ENCODE peak calls at places on chromosomes 6 and 20, in five cellular contexts. I is body of pancreas; E is CD8-positive, alpha-beta T cell; L is endothelial cell of umbilical vein; J is RWPE2. T is an unnamed sample.

GRCh38 chr20:650954-651353 is 2.0 kb downstream of the SRXN1 start:
- DNase-seq in J (no peak), E (no peak), I (no peak), L (no peak), T (no peak)

GRCh38 chr6:64479134-64479533 is 843.5 kb downstream of the PHF3 start:
- DNase-seq in J (no peak), I (no peak), E (no peak), L (no peak), T (no peak)

GRCh38 chr6:2900821-2901644 is 2.1 kb downstream of the SERPINB9 start:
- DNase-seq in E (no peak), L (peak), J (no peak), I (no peak), T (no peak)

GRCh38 chr6:1864496-1864895 is 254.8 kb downstream of the FOXC1 start:
- DNase-seq in I (no peak), L (no peak), E (no peak), J (no peak), T (peak)

GRCh38 chr6:134288538-134289203 is 29.2 kb downstream of the SGK1 start:
- DNase-seq in L (peak), I (no peak), E (no peak), J (no peak), T (no peak)

GRCh38 chr6:43858161-43859153 is 88.4 kb downstream of the VEGFA start:
- DNase-seq in J (no peak), L (no peak), E (no peak), I (no peak), T (no peak)

GRCh38 chr20:57055345-57055744 is 211.1 kb downstream of the BMP7 start:
- DNase-seq in E (no peak), L (no peak), I (no peak), J (peak), T (no peak)

GRCh38 chr20:32436142-32436861 is 78.2 kb downstream of the ASXL1 start:
- DNase-seq in E (no peak), L (no peak), J (peak), I (no peak), T (no peak)

GRCh38 chr6:152496731-152497130 is 140.4 kb downstream of the SYNE1 start:
- DNase-seq in J (no peak), L (no peak), I (no peak), E (no peak), T (no peak)

GRCh38 chr20:54122189-54122588 is 51.6 kb downstream of the CYP24A1 start:
- DNase-seq in J (no peak), L (no peak), I (no peak), E (no peak), T (peak)

GRCh38 chr6:1729133-1729751 is 119.5 kb downstream of the FOXC1 start:
- DNase-seq in J (no peak), I (no peak), L (peak), E (no peak), T (no peak)

GRCh38 chr20:33650111-33650752 is 11.9 kb upstream of the C20orf144 start:
- DNase-seq in I (no peak), J (peak), L (no peak), E (no peak), T (no peak)

GRCh38 chr6:3759656-3760245 is 8.2 kb upstream of the PXDC1 start:
- DNase-seq in I (no peak), E (no peak), J (no peak), L (no peak), T (no peak)

GRCh38 chr6:33655155-33655554 is 34.0 kb downstream of the ITPR3 start:
- DNase-seq in E (no peak), J (no peak), I (no peak), L (no peak), T (no peak)

GRCh38 chr20:49631074-49631716 is 63.3 kb upstream of the PTGIS start:
- DNase-seq in L (no peak), J (no peak), I (peak), E (no peak), T (no peak)

GRCh38 chr6:112338310-112338709 is 8.8 kb upstream of the RFPL4B start:
- DNase-seq in J (no peak), L (no peak), E (no peak), I (no peak), T (peak)

GRCh38 chr6:52641826-52642225 is 29.1 kb upstream of the TMEM14A start:
- DNase-seq in E (no peak), L (peak), I (no peak), J (no peak), T (no peak)

GRCh38 chr6:45698046-45698445 is 317.6 kb downstream of the CLIC5 start:
- DNase-seq in I (no peak), E (no peak), J (no peak), L (no peak), T (no peak)

GRCh38 chr6:53109612-53110011 is 39.0 kb downstream of the GCM1 start:
- DNase-seq in E (no peak), J (no peak), L (no peak), I (no peak), T (no peak)

GRCh38 chr6:169396554-169397163 is 143.0 kb upstream of the THBS2 start:
- DNase-seq in J (no peak), L (no peak), E (no peak), I (no peak), T (no peak)

GRCh38 chr6:150211700-150212615 is 69.1 kb downstream of the PPP1R14C start:
- DNase-seq in I (no peak), L (no peak), J (no peak), E (no peak), T (no peak)

GRCh38 chr6:158131926-158132325 is 36.1 kb downstream of the SERAC1 start:
- DNase-seq in L (peak), J (no peak), E (no peak), I (no peak), T (no peak)

GRCh38 chr6:131443514-131443913 is 129.5 kb upstream of the ARG1 start:
- DNase-seq in J (no peak), I (no peak), E (peak), L (no peak), T (no peak)
- H3K4me3 ChIP-seq in J (no peak), I (no peak), E (peak), L (no peak), T (no peak)

GRCh38 chr6:139375239-139376053 is 998 bp upstream of the CITED2 start:
- DNase-seq in E (peak), I (peak), L (peak), J (peak), T (peak)
- TF ChIP-seq CTCF in E (no peak), I (no peak), L (no peak), J (no peak), T (peak)

DNA sequence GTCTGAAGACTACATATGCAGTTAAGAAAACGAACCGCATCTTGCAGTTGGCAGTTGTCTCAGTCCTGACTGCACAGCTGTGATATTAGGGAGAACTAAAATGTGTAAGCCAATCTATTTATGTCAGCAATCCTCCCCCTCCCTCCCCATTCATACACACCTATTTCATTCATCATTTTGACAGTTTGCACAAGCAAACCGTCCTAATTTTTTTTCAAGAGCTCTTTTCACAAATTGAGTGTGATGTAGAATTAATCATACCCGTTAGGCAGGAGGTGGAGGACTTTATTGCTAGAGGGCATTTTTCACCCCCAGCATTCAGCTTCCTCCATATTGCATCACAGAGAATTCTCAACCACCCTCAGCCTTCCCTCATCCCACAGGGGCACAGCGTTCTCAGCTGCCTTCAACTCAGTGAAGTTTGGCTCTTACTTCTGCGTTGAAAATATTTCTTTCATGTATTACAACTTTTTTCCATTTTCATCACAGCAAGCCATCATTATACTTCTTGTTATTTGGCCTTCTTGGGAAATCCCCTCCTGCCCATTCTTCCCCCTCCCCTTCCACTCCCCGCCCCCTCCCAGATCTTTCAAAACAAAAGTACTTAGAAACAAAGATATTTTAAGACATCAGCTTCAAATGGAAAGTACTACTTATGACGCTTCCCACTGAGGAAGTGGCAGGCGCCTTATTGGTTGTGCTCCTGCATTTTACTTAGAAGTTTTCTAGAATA is 37.5 kb downstream of the NOX3 start:
- DNase-seq in J (no peak), L (peak), E (no peak), I (peak), T (no peak)
- H3K4me3 ChIP-seq in J (no peak), L (no peak), E (peak), I (no peak), T (no peak)

DNA sequence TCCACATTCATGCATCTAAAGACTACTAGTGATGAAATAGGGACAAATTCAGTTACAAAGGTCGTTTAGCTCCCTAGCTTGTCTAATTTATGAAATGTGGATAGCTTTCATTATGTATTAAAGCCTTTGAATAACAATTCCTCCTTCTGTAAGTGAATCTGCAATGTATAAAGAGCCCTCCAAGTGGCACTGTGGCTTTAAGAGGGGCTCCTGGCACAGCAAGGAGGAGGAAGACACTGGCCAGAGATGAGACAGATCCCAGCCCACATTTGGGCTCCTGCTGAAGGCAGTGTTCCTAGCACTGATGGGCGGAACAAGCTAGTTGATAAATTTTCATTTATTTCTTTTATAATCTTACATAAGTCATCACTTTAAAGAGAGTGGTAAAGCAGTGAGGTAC is 17.6 kb upstream of the FUCA2 start:
- DNase-seq in L (no peak), I (no peak), J (no peak), E (no peak), T (no peak)
- TF ChIP-seq CTCF in L (no peak), I (no peak), J (peak), E (no peak), T (peak)

GRCh38 chr6:27290850-27291208 is 21.2 kb downstream of the POM121L2 start:
- DNase-seq in L (no peak), E (no peak), I (no peak), J (no peak), T (no peak)

GRCh38 chr6:27295301-27296079 is 16.6 kb downstream of the POM121L2 start:
- DNase-seq in E (no peak), J (no peak), I (no peak), L (peak), T (peak)

GRCh38 chr6:27296106-27296783 is 15.8 kb downstream of the POM121L2 start:
- DNase-seq in L (peak), I (no peak), E (no peak), J (no peak), T (no peak)

GRCh38 chr6:27294409-27294808 is 17.7 kb downstream of the POM121L2 start:
- DNase-seq in J (no peak), I (no peak), E (no peak), L (no peak), T (no peak)

GRCh38 chr6:27293436-27294152 is 18.5 kb downstream of the POM121L2 start:
- DNase-seq in I (no peak), J (no peak), E (no peak), L (no peak), T (no peak)
- H3K4me3 ChIP-seq in I (no peak), J (peak), E (no peak), L (no peak), T (no peak)

GRCh38 chr20:36149469-36149868 is 5.1 kb upstream of the EPB41L1 start:
- DNase-seq in E (no peak), L (no peak), J (no peak), I (peak), T (no peak)
- TF ChIP-seq CTCF in E (no peak), L (no peak), J (no peak), I (no peak), T (no peak)

DNA sequence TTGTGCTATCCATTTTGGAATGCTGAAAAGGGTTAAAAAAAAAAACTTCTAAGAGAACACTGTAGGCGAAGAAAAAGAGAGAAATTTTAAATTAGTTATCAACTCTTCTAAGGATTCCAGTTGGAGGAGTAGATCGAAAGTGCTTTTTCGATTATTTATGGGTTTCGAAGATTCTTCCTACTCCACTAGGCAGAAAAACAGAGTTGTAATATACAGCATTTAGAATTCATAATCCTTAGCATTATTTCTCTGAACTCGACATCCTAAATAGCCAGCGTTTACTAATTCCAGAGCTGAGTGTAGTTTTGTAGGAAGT is 811 bp upstream of the RNF217 start:
- DNase-seq in I (no peak), J (no peak), E (no peak), L (no peak), T (no peak)
- H3K4me3 ChIP-seq in I (peak), J (peak), E (no peak), L (peak), T (peak)

GRCh38 chr20:45933231-45934045 is 1.0 kb upstream of the PCIF1 start:
- DNase-seq in E (peak), J (peak), I (peak), L (peak), T (no peak)
- TF ChIP-seq CTCF in E (no peak), J (peak), I (peak), L (peak), T (peak)

DNA sequence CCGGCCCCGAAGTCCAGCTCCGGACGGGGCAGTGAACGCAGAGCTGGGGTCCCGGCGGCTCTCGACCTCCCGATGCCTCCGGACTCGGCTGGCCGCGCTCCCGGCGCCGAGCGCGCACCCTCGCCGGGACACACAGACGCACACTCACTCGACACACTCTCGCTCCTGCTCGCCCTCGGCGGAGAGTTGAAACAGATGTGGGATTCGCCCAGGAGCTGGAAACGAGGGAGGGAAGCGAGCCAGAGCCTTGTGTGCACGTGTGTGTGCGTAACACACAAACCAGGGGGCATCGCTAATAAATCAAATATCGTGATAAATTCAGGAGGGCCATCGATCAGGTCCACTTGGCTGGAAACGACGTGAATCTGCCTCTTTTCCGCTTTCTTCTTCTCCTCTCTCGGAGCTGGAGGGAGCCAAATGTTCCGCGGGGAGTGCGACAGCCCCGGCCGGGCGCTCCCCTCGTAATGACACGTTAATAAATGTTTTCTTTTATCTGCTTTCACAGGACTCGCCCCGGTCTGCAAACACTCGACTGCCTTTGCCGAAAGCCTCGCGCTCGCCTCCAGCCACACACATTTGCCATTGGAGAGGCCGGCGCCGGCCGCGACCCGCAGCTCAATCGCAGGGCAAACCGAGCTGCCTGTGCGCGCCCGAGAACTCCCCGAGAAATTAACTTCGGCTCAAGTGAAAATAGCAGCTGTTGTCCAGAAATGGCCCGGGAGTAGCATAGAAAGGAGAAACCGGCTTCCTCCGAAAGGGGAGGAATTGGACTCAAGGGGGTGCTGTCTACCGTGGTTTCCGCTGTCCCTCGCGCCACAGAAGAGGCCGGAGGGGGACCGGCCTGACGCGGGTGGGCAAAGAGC is 850 bp upstream of the SULF2 start:
- DNase-seq in L (peak), E (no peak), J (no peak), I (peak), T (peak)
- H3K4me3 ChIP-seq in L (peak), E (peak), J (peak), I (no peak), T (peak)

T was measured in epithelial cell of proximal tubule.